ENCODE peak calls at places on chromosomes 5 and 9, in five cellular contexts. S, Q, P, O and W are unnamed samples.
A peak's percentile ranks its signal among the peaks of the same experiment; 100 is the strongest.

GRCh38 chr5:138942861-138943260 is 67.7 kb upstream of the LRRTM2 start:
- DNase-seq in Q (no peak), P (no peak), S (no peak), O (no peak), W (no peak)

GRCh38 chr9:130555061-130555460 is 24.3 kb upstream of the FUBP3 start:
- DNase-seq in Q (no peak), P (no peak), O (no peak), S (no peak), W (no peak)

GRCh38 chr5:98604301-98604700 is 169.2 kb upstream of the RGMB start:
- DNase-seq in S (no peak), P (no peak), Q (no peak), O (no peak), W (no peak)

GRCh38 chr5:151225475-151225874 is 1.6 kb upstream of the CCDC69 start:
- DNase-seq in P (no peak), S (no peak), Q (no peak), O (no peak), W (no peak)

GRCh38 chr5:82594097-82594496 is 315.9 kb upstream of the RPS23 start:
- DNase-seq in S (no peak), Q (no peak), O (no peak), P (peak; percentile 17), W (no peak)

GRCh38 chr5:168647083-168647482 is 67.9 kb upstream of the PANK3 start:
- DNase-seq in S (no peak), P (no peak), Q (no peak), O (no peak), W (no peak)

GRCh38 chr5:139392678-139393496 is 2.0 kb downstream of the PROB1 start:
- DNase-seq in Q (peak; percentile 38), P (peak; percentile 58), O (peak; percentile 53), S (peak; percentile 41), W (peak; percentile 55)

GRCh38 chr9:95104088-95104960 is 213.2 kb downstream of the FANCC start:
- DNase-seq in O (no peak), Q (no peak), S (no peak), P (no peak), W (no peak)

GRCh38 chr5:142587354-142587965 is 98.4 kb downstream of the FGF1 start:
- DNase-seq in S (peak; percentile 75), O (no peak), P (peak; percentile 65), Q (no peak), W (no peak)

DNA sequence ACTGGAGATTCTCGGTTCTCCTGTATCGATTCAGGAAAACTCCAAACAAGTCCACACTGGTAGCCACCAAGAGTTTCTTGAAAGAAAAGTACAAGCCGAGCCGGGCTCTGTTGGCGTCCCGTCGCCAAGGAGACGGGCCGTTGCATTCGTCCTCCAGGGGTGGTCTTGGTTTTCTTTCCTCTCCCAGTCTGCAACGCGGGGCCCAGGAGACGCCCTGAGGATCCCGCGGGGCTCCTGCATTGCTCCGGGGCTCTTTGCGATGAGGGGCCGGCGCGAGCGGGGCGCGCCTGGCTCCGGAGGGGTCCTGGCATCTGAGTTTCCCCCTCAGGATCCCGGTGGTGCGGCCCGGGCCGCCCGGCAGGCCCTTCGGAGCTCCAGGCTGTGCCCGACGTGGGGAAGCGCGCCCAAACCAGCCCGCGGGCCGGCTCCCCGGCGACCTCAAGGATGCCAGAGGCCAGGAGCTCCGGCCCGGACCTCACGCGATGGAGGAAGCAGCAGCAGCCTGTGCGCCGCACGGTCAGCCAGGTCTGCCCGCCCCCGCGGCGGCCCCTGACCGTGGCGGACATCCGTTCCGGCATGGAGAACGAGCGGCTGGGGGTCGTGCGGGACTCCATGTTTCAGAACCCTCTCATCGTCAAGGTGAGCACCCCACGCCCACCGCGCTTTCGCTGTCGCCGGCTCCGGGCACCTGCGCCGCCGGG is at the start of gene CFAP77:
- DNase-seq in S (peak; percentile 64), Q (peak; percentile 42), P (peak; percentile 55), O (no peak), W (no peak)
- H3K27me3 ChIP-seq in S (no peaks in the 10 kb centered on the region), Q (peaks cover 15% of the 10 kb centered on the region), P (peaks cover 17% of the 10 kb centered on the region), O (peaks cover 3% of the 10 kb centered on the region), W (peaks cover 7% of the 10 kb centered on the region)

DNA sequence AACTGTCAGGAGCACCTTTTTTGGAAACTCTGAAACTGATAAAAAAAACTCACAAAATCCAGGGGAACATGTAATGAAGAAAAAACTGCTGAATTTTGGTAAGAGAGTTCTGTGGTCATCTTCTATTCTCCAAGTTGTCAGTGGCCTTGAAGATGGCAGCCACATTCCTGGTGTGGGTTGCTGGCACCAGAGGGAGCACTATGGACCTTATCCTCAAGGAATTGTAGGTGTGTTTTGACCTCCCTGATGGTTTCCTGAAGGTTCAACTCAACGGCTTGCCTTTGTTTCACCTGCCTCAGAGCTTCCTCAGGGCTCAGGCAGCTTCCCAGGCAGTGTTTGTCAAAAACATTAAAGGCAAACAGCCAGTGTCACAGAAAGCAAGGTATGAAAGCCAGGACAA is 2.2 kb upstream of the SLC38A9 start:
- DNase-seq in S (no peak), P (no peak), Q (no peak), O (no peak), W (no peak)
- H3K27me3 ChIP-seq in S (no peaks in the 10 kb centered on the region), P (peaks cover 3% of the 10 kb centered on the region), Q (no peaks in the 10 kb centered on the region), O (no peaks in the 10 kb centered on the region), W (no peaks in the 10 kb centered on the region)

DNA sequence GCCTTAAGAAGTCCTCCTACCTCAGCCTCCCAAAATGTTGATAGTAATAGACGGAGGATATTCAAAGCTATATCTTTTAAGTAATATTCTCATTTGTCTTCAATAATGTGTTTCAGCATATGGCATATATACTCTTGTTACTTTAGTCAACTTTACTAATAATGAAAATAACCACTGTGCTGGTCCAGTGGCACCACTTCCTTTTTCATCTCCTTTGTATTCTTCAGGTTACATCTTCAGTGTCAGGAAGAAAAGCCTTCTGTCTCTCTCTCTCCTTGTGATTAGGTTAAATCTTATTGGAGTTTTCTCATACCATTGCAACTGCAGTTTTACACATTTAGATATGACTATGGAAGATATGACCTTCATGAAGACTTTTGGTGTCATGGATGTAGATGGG is 31.3 kb downstream of the PARP8 start:
- DNase-seq in P (no peak), S (no peak), Q (no peak), O (no peak), W (no peak)
- H3K27me3 ChIP-seq in P (no peaks in the 10 kb centered on the region), S (no peaks in the 10 kb centered on the region), Q (no peaks in the 10 kb centered on the region), O (no peaks in the 10 kb centered on the region), W (no peaks in the 10 kb centered on the region)

DNA sequence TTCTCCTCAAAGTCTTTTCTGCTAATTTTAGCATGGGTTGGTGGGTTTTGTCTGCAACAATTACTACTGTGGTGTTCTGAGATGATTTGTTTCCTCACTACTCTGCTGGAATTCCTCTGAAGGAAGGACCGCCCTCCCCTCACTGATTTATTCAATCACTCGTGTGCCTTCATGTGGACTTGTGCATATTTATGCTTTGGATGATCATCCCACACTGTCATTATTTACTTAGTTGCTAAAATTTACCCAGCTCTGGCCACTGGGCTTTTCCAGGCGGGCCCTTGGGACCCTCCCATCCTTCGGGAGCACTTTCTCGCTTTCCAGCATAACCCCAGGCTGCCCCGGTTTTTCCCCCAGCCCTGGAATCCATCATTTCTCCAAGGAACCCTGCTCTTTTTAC is 41.7 kb upstream of the NKD2 start:
- DNase-seq in O (no peak), Q (no peak), P (no peak), S (no peak), W (no peak)
- H3K27me3 ChIP-seq in O (no peaks in the 10 kb centered on the region), Q (no peaks in the 10 kb centered on the region), P (peaks cover 17% of the 10 kb centered on the region), S (no peaks in the 10 kb centered on the region), W (no peaks in the 10 kb centered on the region)

DNA sequence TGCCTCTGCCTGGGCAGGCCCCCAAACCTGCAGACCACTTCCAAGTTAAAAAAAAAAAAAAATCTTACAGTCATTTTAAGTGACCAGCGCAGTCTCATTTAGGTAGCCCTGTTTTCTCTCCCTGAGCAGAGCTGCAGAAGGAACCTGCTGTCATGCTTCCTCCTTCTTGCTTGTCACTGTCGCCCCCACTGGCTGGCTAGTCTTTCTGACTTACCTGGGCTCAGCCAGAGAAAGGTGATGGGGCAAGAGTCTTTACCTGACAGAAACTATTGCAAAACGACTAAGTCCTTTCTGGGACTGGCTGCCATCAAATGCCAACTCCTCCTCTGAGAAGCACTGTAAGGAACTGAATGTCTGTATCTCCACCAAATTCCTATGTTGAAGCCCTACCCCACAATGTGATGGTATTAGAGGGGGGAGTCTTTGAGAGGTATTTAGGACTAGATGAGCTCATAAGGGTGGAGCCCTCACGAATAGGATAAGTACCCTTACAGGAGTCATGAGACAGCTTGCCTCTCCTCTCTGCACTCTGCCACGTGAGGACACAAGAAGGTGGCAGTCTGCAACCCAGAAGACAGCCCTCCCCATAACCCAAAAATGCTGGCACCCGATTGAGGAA is 58.4 kb upstream of the SHC3 start:
- DNase-seq in P (no peak), Q (no peak), S (no peak), O (peak; percentile 46), W (no peak)
- H3K27me3 ChIP-seq in P (peaks cover 3% of the 10 kb centered on the region), Q (no peaks in the 10 kb centered on the region), S (no peaks in the 10 kb centered on the region), O (no peaks in the 10 kb centered on the region), W (no peaks in the 10 kb centered on the region)

DNA sequence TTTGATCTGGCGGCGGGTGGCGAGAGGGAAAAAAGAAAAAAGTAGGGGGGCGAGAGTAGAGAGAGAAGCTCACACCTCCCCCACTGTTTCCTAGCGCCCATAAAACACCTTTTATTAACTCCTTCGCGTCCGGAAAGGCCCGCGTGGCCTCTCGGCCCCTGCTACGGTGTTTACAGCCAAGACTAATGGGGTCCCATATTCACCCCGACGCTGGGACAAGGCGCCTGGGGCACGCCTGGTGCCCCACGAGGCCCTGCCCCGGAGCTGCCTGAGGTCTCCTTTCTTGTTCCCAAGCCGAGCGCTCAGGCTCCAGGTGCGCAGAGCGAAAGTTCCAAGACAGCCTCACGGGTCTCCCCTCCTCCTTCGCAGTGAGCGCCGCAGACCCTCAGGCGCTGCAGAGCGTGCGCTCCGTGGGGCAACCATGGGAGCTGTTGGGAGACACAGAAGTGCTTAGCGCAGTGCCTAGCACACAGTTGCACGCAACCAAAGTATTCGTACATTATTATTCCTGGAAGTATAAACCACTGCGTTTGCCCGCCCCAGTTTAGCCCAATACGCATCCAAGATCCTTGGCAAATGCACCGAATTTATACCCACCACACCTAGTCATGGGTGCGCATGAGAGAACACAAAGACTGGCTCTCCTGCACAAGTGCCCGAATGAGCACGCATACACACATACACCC is 4.3 kb downstream of the HAND1 start:
- DNase-seq in S (no peak), Q (no peak), P (no peak), O (no peak), W (no peak)
- H3K27me3 ChIP-seq in S (no peaks in the 10 kb centered on the region), Q (peaks cover 56% of the 10 kb centered on the region), P (peaks cover 85% of the 10 kb centered on the region), O (peaks cover 5% of the 10 kb centered on the region), W (peaks cover 66% of the 10 kb centered on the region)